ENCODE peak calls at places on chromosomes 16 and 17, in ten cellular contexts. L is effector memory CD8-positive, alpha-beta T cell; M is NCI-H1694; D is Calu3; P is left lung; A is gastrocnemius medialis; C is NCI-H345; Q is prostate gland; T is globus pallidus; N is AG09319. X is an unnamed sample.

GRCh38 chr16:11149011-11149616 is 106.9 kb downstream of the SOCS1 start:
- DNase-seq in P (no peak), Q (no peak), D (no peak), L (no peak), C (no peak), M (no peak), T (no peak), N (no peak), A (no peak), X (no peak)

GRCh38 chr17:66472123-66472522 is 169.7 kb downstream of the PRKCA start:
- DNase-seq in C (no peak), D (no peak), T (no peak), L (no peak), Q (no peak), N (no peak), M (no peak), A (no peak), P (no peak), X (no peak)

GRCh38 chr16:56964243-56965148 is 2.7 kb downstream of the CETP start:
- DNase-seq in L (peak), D (peak), P (peak), A (peak), Q (peak), T (peak), M (peak), N (no peak), C (no peak), X (peak)

GRCh38 chr17:7651097-7651958 is 602 bp downstream of the ATP1B2 start:
- DNase-seq in C (no peak), N (no peak), P (no peak), T (no peak), L (no peak), D (no peak), M (no peak), Q (no peak), A (no peak), X (no peak)

GRCh38 chr17:12665263-12666210 is at the start of gene MYOCD:
- DNase-seq in L (no peak), T (no peak), P (no peak), A (no peak), N (no peak), M (no peak), C (peak), D (peak), Q (no peak), X (peak)

GRCh38 chr17:1736348-1737281 is 6.1 kb upstream of the SERPINF2 start:
- DNase-seq in T (no peak), Q (no peak), D (no peak), M (peak), A (no peak), P (peak), L (no peak), C (no peak), N (no peak), X (peak)

GRCh38 chr16:57984443-57985203 is 13.7 kb upstream of the CNGB1 start:
- DNase-seq in M (no peak), T (peak), N (peak), P (peak), C (no peak), Q (peak), A (peak), L (peak), D (peak), X (peak)

GRCh38 chr17:77088455-77089117 is 52.2 kb upstream of the SEC14L1 start:
- DNase-seq in C (peak), N (peak), T (peak), A (peak), M (peak), Q (peak), D (peak), P (peak), L (peak), X (peak)

GRCh38 chr16:76157629-76158028 is 119.6 kb upstream of the CNTNAP4 start:
- DNase-seq in A (no peak), Q (no peak), P (no peak), D (no peak), N (no peak), C (no peak), L (no peak), T (no peak), M (no peak), X (no peak)

GRCh38 chr16:2970563-2970962 is 1.4 kb downstream of the PAQR4 start:
- DNase-seq in D (no peak), A (no peak), P (no peak), C (no peak), L (no peak), Q (no peak), N (no peak), M (no peak), T (no peak), X (no peak)

GRCh38 chr16:69241911-69242310 is 54.9 kb downstream of the SNTB2 start:
- DNase-seq in M (no peak), D (no peak), N (no peak), P (no peak), T (no peak), A (no peak), L (no peak), C (no peak), Q (no peak), X (no peak)

GRCh38 chr17:32443827-32444300 is 446 bp upstream of the PSMD11 start:
- DNase-seq in N (no peak), M (no peak), L (no peak), Q (no peak), A (no peak), P (no peak), D (no peak), T (no peak), C (no peak), X (peak)

GRCh38 chr17:64073771-64074703 is 53.6 kb upstream of the ICAM2 start:
- DNase-seq in T (peak), D (no peak), Q (no peak), L (no peak), C (peak), P (no peak), M (no peak), A (no peak), N (no peak), X (no peak)

GRCh38 chr16:2751577-2752034 is 832 bp upstream of the SRRM2 start:
- DNase-seq in L (no peak), N (no peak), M (peak), C (peak), P (no peak), A (no peak), T (no peak), Q (no peak), D (no peak), X (peak)

GRCh38 chr17:396788-397187 is 44.2 kb upstream of the RPH3AL start:
- DNase-seq in N (no peak), A (no peak), Q (no peak), M (no peak), P (no peak), C (no peak), D (no peak), L (no peak), T (no peak), X (no peak)

GRCh38 chr16:17481741-17482140 is 11.0 kb upstream of the XYLT1 start:
- DNase-seq in C (no peak), A (no peak), M (no peak), T (no peak), D (no peak), L (no peak), Q (no peak), P (no peak), N (no peak), X (no peak)

GRCh38 chr17:79391808-79392233 is 219.0 kb downstream of the RBFOX3 start:
- DNase-seq in D (peak), M (peak), C (peak), Q (peak), P (peak), L (peak), N (peak), T (peak), A (peak), X (peak)

GRCh38 chr16:51012396-51012795 is 138.7 kb downstream of the SALL1 start:
- DNase-seq in P (no peak), N (no peak), Q (no peak), M (no peak), D (peak), C (no peak), A (no peak), L (no peak), T (no peak), X (no peak)

GRCh38 chr17:44030482-44030881 is 15.7 kb upstream of the TMEM101 start:
- DNase-seq in N (no peak), Q (no peak), C (no peak), D (no peak), A (no peak), L (no peak), P (no peak), T (no peak), M (no peak), X (no peak)

GRCh38 chr16:84436196-84436595 is 67.9 kb downstream of the ATP2C2 start:
- DNase-seq in M (no peak), P (no peak), L (no peak), N (no peak), A (no peak), T (no peak), Q (no peak), D (no peak), C (no peak), X (no peak)

GRCh38 chr17:81422776-81423697 is 27.8 kb downstream of the BAHCC1 start:
- DNase-seq in M (no peak), D (peak), N (peak), Q (peak), L (no peak), C (no peak), A (no peak), T (no peak), P (peak), X (peak)

GRCh38 chr16:14050297-14051027 is 20.7 kb upstream of the MRTFB start:
- DNase-seq in M (no peak), C (no peak), N (no peak), D (peak), L (no peak), Q (no peak), T (no peak), P (no peak), A (no peak), X (no peak)

GRCh38 chr17:29238133-29238850 is 8.4 kb upstream of the CRYBA1 start:
- DNase-seq in C (no peak), N (no peak), M (no peak), Q (no peak), T (no peak), P (no peak), L (no peak), D (no peak), A (no peak), X (no peak)

GRCh38 chr17:77327181-77327565 is 186.4 kb downstream of the SEC14L1 start:
- DNase-seq in N (no peak), P (peak), C (no peak), L (no peak), T (no peak), M (no peak), D (no peak), Q (no peak), A (no peak), X (no peak)

GRCh38 chr16:72025404-72026114 is 17.0 kb downstream of the DHODH start:
- DNase-seq in M (no peak), P (no peak), D (no peak), L (no peak), T (peak), N (no peak), A (no peak), C (no peak), Q (no peak), X (no peak)

GRCh38 chr16:81774348-81774747 is 4.7 kb upstream of the PLCG2 start:
- DNase-seq in A (no peak), P (no peak), Q (no peak), L (no peak), T (no peak), M (no peak), C (no peak), D (no peak), N (no peak), X (no peak)

GRCh38 chr16:1225051-1225451 is at the start of gene TPSG1:
- DNase-seq in A (no peak), D (no peak), P (no peak), N (no peak), T (no peak), Q (no peak), L (no peak), M (no peak), C (no peak), X (no peak)

GRCh38 chr16:78177927-78178326 is 78.5 kb downstream of the WWOX start:
- DNase-seq in D (no peak), T (peak), C (peak), L (no peak), A (no peak), N (no peak), M (no peak), Q (no peak), P (no peak), X (no peak)

GRCh38 chr16:84548971-84549844 is 44.7 kb upstream of the MEAK7 start:
- DNase-seq in N (no peak), Q (no peak), P (no peak), A (no peak), L (peak), C (no peak), T (peak), M (no peak), D (no peak), X (peak)

GRCh38 chr16:27547134-27547533 is 2.6 kb downstream of the GTF3C1 start:
- DNase-seq in D (no peak), A (no peak), N (peak), L (no peak), P (no peak), C (no peak), T (no peak), Q (no peak), M (no peak), X (no peak)

GRCh38 chr17:39927928-39928867 is 666 bp downstream of the LRRC3C start:
- DNase-seq in Q (peak), M (no peak), T (no peak), A (peak), P (peak), L (no peak), N (no peak), C (no peak), D (no peak), X (peak)